ENCODE peak calls at places on chromosomes 1 and 21, in five cellular contexts. U is HCT116; V is CD4-positive, CD25-positive, alpha-beta regulatory T cell; Y is uterus; W is cardiac fibroblast. T is an unnamed sample.
A peak's percentile ranks its signal among the peaks of the same experiment; 100 is the strongest.

GRCh38 chr1:173913111-173913510 is 4.0 kb downstream of the SERPINC1 start:
- DNase-seq in U (no peak), V (no peak), Y (no peak), W (no peak), T (no peak)

GRCh38 chr1:230976825-230977747 is 1.6 kb downstream of the TTC13 start:
- DNase-seq in U (no peak), V (peak; percentile 82), Y (no peak), W (no peak), T (no peak)

GRCh38 chr1:227895828-227896685 is 51.7 kb downstream of the WNT9A start:
- DNase-seq in U (no peak), V (no peak), Y (peak; percentile 12), W (no peak), T (no peak)

GRCh38 chr21:42009018-42009830 is 936 bp downstream of the ZBTB21 start:
- DNase-seq in U (no peak), V (peak; percentile 60), Y (peak; percentile 50), W (peak; percentile 68), T (no peak)

GRCh38 chr1:149966405-149966804 is 29.7 kb upstream of the MTMR11 start:
- DNase-seq in U (no peak), V (no peak), Y (no peak), W (no peak), T (no peak)

GRCh38 chr21:21003701-21004100 is 5.5 kb downstream of the NCAM2 start:
- DNase-seq in U (peak; percentile 6), V (no peak), Y (no peak), W (peak; percentile 59), T (no peak)

GRCh38 chr1:189180057-189180456 is 1297.6 kb downstream of the BRINP3 start:
- DNase-seq in U (no peak), V (no peak), Y (no peak), W (no peak), T (no peak)

GRCh38 chr1:247472035-247472434 is 14.1 kb upstream of the OR2B11 start:
- DNase-seq in U (no peak), V (no peak), Y (no peak), W (no peak), T (no peak)

GRCh38 chr1:20658166-20658915 is 2.8 kb downstream of the DDOST start:
- DNase-seq in U (no peak), V (peak; percentile 40), Y (no peak), W (no peak), T (no peak)

GRCh38 chr1:160830321-160831153 is 32.1 kb downstream of the CD244 start:
- DNase-seq in U (peak; percentile 53), V (peak; percentile 79), Y (no peak), W (peak; percentile 21), T (no peak)

GRCh38 chr1:245116131-245116530 is 38.7 kb upstream of the KIF26B start:
- DNase-seq in U (no peak), V (no peak), Y (no peak), W (no peak), T (no peak)

GRCh38 chr1:212401838-212402582 is 12.7 kb downstream of the PACC1 start:
- DNase-seq in U (no peak), V (no peak), Y (no peak), W (peak; percentile 77), T (no peak)

GRCh38 chr1:8889925-8890785 is 11.7 kb upstream of the ENO1 start:
- DNase-seq in U (peak; percentile 81), V (no peak), Y (peak; percentile 70), W (peak; percentile 94), T (no peak)

GRCh38 chr1:42191319-42191718 is 26.8 kb upstream of the GUCA2A start:
- DNase-seq in U (no peak), V (no peak), Y (no peak), W (no peak), T (no peak)

GRCh38 chr1:160862151-160863061 is at the start of gene CD244:
- DNase-seq in U (no peak), V (peak; percentile 14), Y (no peak), W (no peak), T (no peak)

GRCh38 chr1:192914696-192915095 is 105.9 kb downstream of the RGS2 start:
- DNase-seq in U (no peak), V (no peak), Y (no peak), W (no peak), T (no peak)

GRCh38 chr1:23393706-23394105 is 24.1 kb upstream of the ZNF436 start:
- DNase-seq in U (no peak), V (no peak), Y (peak; percentile 84), W (peak; percentile 62), T (no peak)

GRCh38 chr1:156664949-156665411 is 12.2 kb downstream of the NES start:
- DNase-seq in U (no peak), V (no peak), Y (peak; percentile 42), W (no peak), T (no peak)

GRCh38 chr1:39575191-39576015 is 1.2 kb downstream of the PABPC4 start:
- DNase-seq in U (no peak), V (peak; percentile 71), Y (peak; percentile 49), W (peak; percentile 62), T (no peak)

GRCh38 chr1:225733254-225733653 is 44.4 kb upstream of the SRP9 start:
- DNase-seq in U (no peak), V (no peak), Y (no peak), W (no peak), T (no peak)

GRCh38 chr1:238647877-238648276 is 738.5 kb upstream of the CHRM3 start:
- DNase-seq in U (no peak), V (no peak), Y (no peak), W (peak; percentile 99), T (peak; percentile 64)

GRCh38 chr1:31429583-31429982 is 16.6 kb downstream of the SERINC2 start:
- DNase-seq in U (no peak), V (no peak), Y (no peak), W (no peak), T (no peak)

GRCh38 chr21:41100826-41101550 is 67.0 kb upstream of the BACE2 start:
- DNase-seq in U (no peak), V (no peak), Y (no peak), W (no peak), T (no peak)

GRCh38 chr1:56707379-56707778 is 62.3 kb downstream of the PRKAA2 start:
- DNase-seq in U (no peak), V (no peak), Y (no peak), W (no peak), T (no peak)

GRCh38 chr1:37519613-37520012 is 5.0 kb upstream of the MEAF6 start:
- DNase-seq in U (no peak), V (peak; percentile 14), Y (no peak), W (no peak), T (no peak)

GRCh38 chr1:15685820-15686219 is 1.7 kb downstream of the PLEKHM2 start:
- DNase-seq in U (no peak), V (peak; percentile 12), Y (no peak), W (no peak), T (no peak)
- H3K4me3 ChIP-seq in U (no peak overlapping the region), V (peak overlapping the region; percentile 79), Y (peak overlapping the region; percentile 84), W (peak overlapping the region; percentile 85), T (peak overlapping the region; percentile 82)

GRCh38 chr1:237042892-237043576 is 1.1 kb downstream of the RYR2 start:
- DNase-seq in U (no peak), V (no peak), Y (no peak), W (no peak), T (no peak)

GRCh38 chr1:237040823-237041222 is 1.2 kb upstream of the RYR2 start:
- DNase-seq in U (no peak), V (no peak), Y (no peak), W (no peak), T (no peak)

GRCh38 chr1:237042467-237042891 is 495 bp downstream of the RYR2 start:
- DNase-seq in U (no peak), V (no peak), Y (no peak), W (no peak), T (no peak)

GRCh38 chr1:237041461-237041794 is 556 bp upstream of the RYR2 start:
- DNase-seq in U (no peak), V (no peak), Y (no peak), W (no peak), T (no peak)

DNA sequence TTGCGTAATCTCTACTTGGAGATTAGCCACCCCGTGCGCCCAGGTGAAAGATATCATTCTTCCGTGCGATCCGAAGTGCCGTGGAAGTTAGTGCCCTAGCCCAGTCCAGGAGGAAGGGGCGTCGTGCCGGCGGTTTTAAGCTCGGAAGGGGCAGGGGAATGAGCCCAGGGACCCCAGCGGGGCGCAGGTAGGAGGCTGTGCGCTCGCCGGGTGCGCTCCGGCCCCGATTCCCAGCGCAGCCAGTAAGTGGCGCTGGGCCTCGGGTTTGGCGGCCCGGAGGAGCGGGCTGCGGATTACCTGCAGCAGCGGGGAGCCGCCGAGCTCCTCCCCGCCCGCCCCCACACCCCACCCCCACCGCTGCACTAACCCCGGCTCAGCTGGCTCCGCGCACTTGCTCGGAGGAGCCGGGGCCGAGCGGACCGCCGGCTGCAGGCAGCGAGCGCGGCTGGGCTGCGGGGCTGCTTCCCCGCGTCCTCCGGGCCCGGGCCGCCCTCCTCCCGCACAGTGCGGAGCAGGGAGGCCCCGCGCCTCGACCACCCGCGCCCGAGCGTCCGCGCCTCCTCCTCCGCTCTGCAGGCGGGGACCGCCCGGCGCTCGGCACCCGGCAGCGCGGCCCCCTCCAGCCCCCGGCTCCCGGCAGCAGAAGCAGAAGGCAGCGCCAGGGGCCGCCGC is at the start of gene RYR2:
- DNase-seq in U (no peak), V (no peak), Y (no peak), W (no peak), T (no peak)
- H3K4me3 ChIP-seq in U (no peak within 1 kb of the TSS), V (no peak within 1 kb of the TSS), Y (peak within 1 kb of the TSS; percentile 30), W (peak within 1 kb of the TSS; percentile 43), T (peak within 1 kb of the TSS; percentile 91)

GRCh38 chr1:41038110-41038509 is 16.6 kb upstream of the SLFNL1 start:
- DNase-seq in U (no peak), V (no peak), Y (no peak), W (no peak), T (no peak)
- H3K4me3 ChIP-seq in U (no peak overlapping the region), V (no peak overlapping the region), Y (no peak overlapping the region), W (no peak overlapping the region), T (no peak overlapping the region)

GRCh38 chr1:153293480-153293775 is 19.3 kb downstream of the PGLYRP3 start:
- DNase-seq in U (no peak), V (no peak), Y (no peak), W (no peak), T (no peak)

GRCh38 chr1:153293847-153294246 is 18.9 kb downstream of the PGLYRP3 start:
- DNase-seq in U (no peak), V (peak; percentile 24), Y (no peak), W (no peak), T (no peak)

GRCh38 chr1:153292185-153292584 is 20.6 kb downstream of the PGLYRP3 start:
- DNase-seq in U (no peak), V (no peak), Y (no peak), W (no peak), T (no peak)

GRCh38 chr1:153291514-153291913 is 21.2 kb downstream of the PGLYRP3 start:
- DNase-seq in U (no peak), V (no peak), Y (no peak), W (no peak), T (no peak)

DNA sequence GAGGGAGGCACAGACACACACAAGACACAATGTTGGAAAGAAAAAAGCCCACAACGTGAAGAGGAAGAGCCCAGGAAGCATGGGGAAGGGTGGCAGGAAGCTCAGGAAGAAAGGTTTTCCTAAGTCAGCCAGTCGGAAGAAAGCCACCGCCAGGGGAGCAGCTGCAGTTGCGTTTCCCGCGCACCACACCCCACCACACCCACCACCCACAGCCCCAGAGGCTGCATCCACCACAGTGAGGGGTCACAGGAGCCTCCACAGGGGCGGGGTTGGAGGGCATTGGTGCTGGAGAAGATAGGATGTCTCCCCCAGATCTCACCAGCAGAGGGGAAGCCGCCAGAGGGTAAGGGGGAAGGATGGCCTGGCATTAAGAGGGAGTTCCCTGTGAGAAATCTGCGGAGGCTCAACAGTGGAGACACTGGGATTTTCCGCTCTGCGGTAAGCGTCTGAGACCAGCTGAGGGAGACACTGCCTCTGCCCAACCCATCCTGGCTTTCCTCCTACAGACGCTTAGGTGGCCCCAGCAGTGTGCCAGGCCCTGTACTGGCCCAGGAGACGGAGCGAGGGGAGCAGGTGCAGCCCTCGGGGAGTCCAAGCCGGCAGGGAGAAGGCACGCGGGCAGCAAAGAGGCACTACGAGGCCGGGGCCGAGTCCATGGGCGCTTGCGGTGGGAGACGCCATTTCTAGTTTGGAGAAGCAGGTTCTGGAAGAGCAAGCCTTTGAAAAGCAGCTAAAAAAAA is 19.8 kb downstream of the PGLYRP3 start:
- DNase-seq in U (no peak), V (no peak), Y (no peak), W (no peak), T (no peak)
- H3K4me3 ChIP-seq in U (no peak overlapping the region), V (no peak overlapping the region), Y (no peak overlapping the region), W (no peak overlapping the region), T (no peak overlapping the region)